ENCODE peak calls at places on chromosome 22, in seven cellular contexts. O, Q, Z, R, D, M and Y are unnamed samples.

GRCh38 chr22:24437820-24438328 is 10.5 kb downstream of the ADORA2A start:
- DNase-seq in O (no peak), Q (no peak), Z (no peak), R (no peak), D (no peak), M (peak), Y (no peak)

GRCh38 chr22:48576333-48577013 is 1251.2 kb downstream of the BRD1 start:
- DNase-seq in O (peak), Q (no peak), Z (peak), R (no peak), D (no peak), M (no peak), Y (peak)

GRCh38 chr22:20550851-20551744 is 43.7 kb downstream of the MED15 start:
- DNase-seq in O (no peak), Q (peak), Z (peak), R (no peak), D (peak), M (peak), Y (peak)

GRCh38 chr22:26367402-26368245 is 61.4 kb upstream of the ASPHD2 start:
- DNase-seq in O (peak), Q (peak), Z (peak), R (peak), D (peak), M (no peak), Y (peak)

GRCh38 chr22:42754658-42755057 is 34.0 kb upstream of the A4GALT start:
- DNase-seq in O (no peak), Q (no peak), Z (no peak), R (no peak), D (peak), M (no peak), Y (peak)

GRCh38 chr22:28771195-28771791 is 1.2 kb upstream of the CCDC117 start:
- DNase-seq in O (no peak), Q (no peak), Z (no peak), R (no peak), D (no peak), M (no peak), Y (peak)

GRCh38 chr22:22487869-22488597 is 20.5 kb downstream of the ZNF280B start:
- DNase-seq in O (no peak), Q (no peak), Z (no peak), R (no peak), D (no peak), M (no peak), Y (no peak)

GRCh38 chr22:27668828-27669797 is 132.4 kb downstream of the MN1 start:
- DNase-seq in O (no peak), Q (no peak), Z (peak), R (no peak), D (peak), M (no peak), Y (peak)

GRCh38 chr22:44133161-44133560 is 47.6 kb upstream of the PARVG start:
- DNase-seq in O (no peak), Q (no peak), Z (no peak), R (no peak), D (peak), M (no peak), Y (peak)

GRCh38 chr22:48800036-48800885 is 1027.4 kb downstream of the BRD1 start:
- DNase-seq in O (no peak), Q (no peak), Z (no peak), R (no peak), D (no peak), M (peak), Y (no peak)

GRCh38 chr22:46471901-46472721 is 65.3 kb downstream of the CELSR1 start:
- DNase-seq in O (no peak), Q (no peak), Z (no peak), R (no peak), D (no peak), M (no peak), Y (peak)

GRCh38 chr22:32355760-32356159 is 1.9 kb upstream of the RFPL3 start:
- DNase-seq in O (no peak), Q (no peak), Z (peak), R (no peak), D (no peak), M (no peak), Y (no peak)

GRCh38 chr22:37161442-37161841 is 11.7 kb upstream of the IL2RB start:
- DNase-seq in O (no peak), Q (no peak), Z (peak), R (no peak), D (peak), M (no peak), Y (no peak)

GRCh38 chr22:26134654-26135330 is 34.5 kb upstream of the SEZ6L start:
- DNase-seq in O (no peak), Q (no peak), Z (no peak), R (no peak), D (no peak), M (no peak), Y (no peak)

GRCh38 chr22:19559956-19560355 is 35.7 kb upstream of the CLDN5 start:
- DNase-seq in O (no peak), Q (no peak), Z (no peak), R (no peak), D (no peak), M (no peak), Y (no peak)

GRCh38 chr22:19840955-19841640 is 13.6 kb downstream of the GNB1L start:
- DNase-seq in O (no peak), Q (no peak), Z (peak), R (no peak), D (peak), M (no peak), Y (no peak)

GRCh38 chr22:25777870-25778269 is 35.9 kb downstream of the MYO18B start:
- DNase-seq in O (no peak), Q (no peak), Z (peak), R (no peak), D (peak), M (no peak), Y (peak)

GRCh38 chr22:17634696-17635095 is 3.9 kb upstream of the BCL2L13 start:
- DNase-seq in O (no peak), Q (no peak), Z (peak), R (no peak), D (peak), M (no peak), Y (no peak)

GRCh38 chr22:42387631-42388030 is 44.6 kb downstream of the NFAM1 start:
- DNase-seq in O (no peak), Q (no peak), Z (no peak), R (no peak), D (no peak), M (no peak), Y (no peak)

GRCh38 chr22:32852346-32853251 is 51.1 kb downstream of the TIMP3 start:
- DNase-seq in O (no peak), Q (no peak), Z (no peak), R (no peak), D (peak), M (peak), Y (peak)

GRCh38 chr22:42280140-42280539 is 9.7 kb upstream of the TCF20 start:
- DNase-seq in O (no peak), Q (no peak), Z (no peak), R (no peak), D (no peak), M (no peak), Y (no peak)

GRCh38 chr22:31635638-31636306 is 26.2 kb downstream of the PISD start:
- DNase-seq in O (no peak), Q (no peak), Z (no peak), R (no peak), D (no peak), M (no peak), Y (no peak)

GRCh38 chr22:24695958-24696511 is 78.5 kb downstream of the PIWIL3 start:
- DNase-seq in O (peak), Q (no peak), Z (peak), R (no peak), D (peak), M (no peak), Y (peak)

GRCh38 chr22:49656291-49656851 is 171.3 kb downstream of the BRD1 start:
- DNase-seq in O (no peak), Q (peak), Z (no peak), R (no peak), D (no peak), M (no peak), Y (no peak)

GRCh38 chr22:50739279-50739691 is 1.3 kb downstream of the ACR start:
- DNase-seq in O (no peak), Q (no peak), Z (no peak), R (no peak), D (no peak), M (no peak), Y (no peak)

GRCh38 chr22:30423959-30424380 is 1.6 kb upstream of the MTFP1 start:
- DNase-seq in O (peak), Q (peak), Z (peak), R (peak), D (peak), M (peak), Y (peak)

GRCh38 chr22:40666151-40666848 is 13.0 kb upstream of the MCHR1 start:
- DNase-seq in O (no peak), Q (no peak), Z (peak), R (no peak), D (no peak), M (no peak), Y (peak)

GRCh38 chr22:30863161-30863833 is 105.3 kb downstream of the MORC2 start:
- DNase-seq in O (no peak), Q (no peak), Z (no peak), R (no peak), D (peak), M (no peak), Y (no peak)

GRCh38 chr22:48410536-48410935 is 1417.1 kb downstream of the BRD1 start:
- DNase-seq in O (no peak), Q (no peak), Z (no peak), R (no peak), D (no peak), M (no peak), Y (no peak)

GRCh38 chr22:45636668-45637067 is 35.0 kb upstream of the ATXN10 start:
- DNase-seq in O (no peak), Q (no peak), Z (no peak), R (no peak), D (no peak), M (no peak), Y (no peak)

GRCh38 chr22:28978158-28978557 is 83.5 kb downstream of the C22orf31 start:
- DNase-seq in O (no peak), Q (no peak), Z (peak), R (no peak), D (peak), M (no peak), Y (peak)

GRCh38 chr22:19488884-19489843 is 9.4 kb downstream of the CDC45 start:
- DNase-seq in O (no peak), Q (no peak), Z (peak), R (no peak), D (peak), M (no peak), Y (no peak)

GRCh38 chr22:37511368-37512104 is 7.7 kb downstream of the CARD10 start:
- DNase-seq in O (no peak), Q (no peak), Z (no peak), R (no peak), D (no peak), M (no peak), Y (no peak)

GRCh38 chr22:35205956-35206355 is 51.3 kb upstream of the HMGXB4 start:
- DNase-seq in O (no peak), Q (no peak), Z (no peak), R (no peak), D (peak), M (no peak), Y (peak)

GRCh38 chr22:50101870-50102565 is 12.2 kb downstream of the MOV10L1 start:
- DNase-seq in O (no peak), Q (no peak), Z (no peak), R (no peak), D (no peak), M (no peak), Y (no peak)